ENCODE peak calls at places on chromosome 6, in four cellular contexts. F is neural progenitor cell; A is adrenal gland; Q is CD8-positive, alpha-beta T cell. M is an unnamed sample.
A peak's percentile ranks its signal among the peaks of the same experiment; 100 is the strongest.

GRCh38 chr6:145480024-145480423 is 255.3 kb downstream of the EPM2A start:
- DNase-seq in Q (no peak), A (no peak), F (no peak), M (no peak)

GRCh38 chr6:32045811-32046449 is 7.7 kb downstream of the CYP21A2 start:
- DNase-seq in Q (no peak), F (no peak), A (peak; percentile 93), M (no peak)

GRCh38 chr6:81938014-81938761 is 185.7 kb upstream of the TENT5A start:
- DNase-seq in F (no peak), A (peak; percentile 14), Q (no peak), M (peak; percentile 25)

GRCh38 chr6:29519291-29520010 is 31.7 kb upstream of the MAS1L start:
- DNase-seq in A (no peak), Q (no peak), F (no peak), M (no peak)

GRCh38 chr6:169370054-169370453 is 116.4 kb upstream of the THBS2 start:
- DNase-seq in Q (no peak), A (no peak), F (no peak), M (no peak)

GRCh38 chr6:49088631-49089030 is 374.4 kb downstream of the MMUT start:
- DNase-seq in A (no peak), Q (no peak), F (no peak), M (no peak)

GRCh38 chr6:29294499-29294914 is 7.0 kb upstream of the OR14J1 start:
- DNase-seq in F (no peak), Q (no peak), A (no peak), M (no peak)

GRCh38 chr6:20790032-20790791 is 256.0 kb downstream of the CDKAL1 start:
- DNase-seq in Q (no peak), F (no peak), A (no peak), M (no peak)

GRCh38 chr6:159094444-159095252 is 49.9 kb upstream of the TAGAP start:
- DNase-seq in Q (peak; percentile 32), F (no peak), A (no peak), M (no peak)

GRCh38 chr6:83815631-83816030 is 37.5 kb upstream of the RIPPLY2 start:
- DNase-seq in Q (no peak), A (no peak), F (no peak), M (no peak)

GRCh38 chr6:167392631-167393301 is 67.9 kb downstream of the TTLL2 start:
- DNase-seq in Q (no peak), F (peak; percentile 1), A (no peak), M (no peak)

GRCh38 chr6:15389759-15390723 is 144.2 kb downstream of the JARID2 start:
- DNase-seq in Q (no peak), F (peak; percentile 87), A (no peak), M (no peak)

GRCh38 chr6:72418495-72418894 is 203.4 kb upstream of the KCNQ5 start:
- DNase-seq in F (peak; percentile 32), A (no peak), Q (no peak), M (no peak)

GRCh38 chr6:160051390-160051789 is 70.2 kb upstream of the SLC22A1 start:
- DNase-seq in Q (no peak), F (no peak), A (no peak), M (no peak)

GRCh38 chr6:41488392-41489129 is 57.6 kb upstream of the FOXP4 start:
- DNase-seq in F (peak; percentile 80), A (no peak), Q (no peak), M (no peak)

GRCh38 chr6:15365273-15365687 is 119.4 kb downstream of the JARID2 start:
- DNase-seq in A (peak; percentile 92), F (peak; percentile 65), Q (peak; percentile 37), M (peak; percentile 84)

GRCh38 chr6:89360415-89360999 is 8.0 kb upstream of the UBE2J1 start:
- DNase-seq in Q (no peak), A (no peak), F (no peak), M (no peak)

GRCh38 chr6:159214281-159214680 is 45.1 kb downstream of the FNDC1 start:
- DNase-seq in F (no peak), A (no peak), Q (no peak), M (no peak)

GRCh38 chr6:13346245-13346644 is 17.9 kb upstream of the TBC1D7 start:
- DNase-seq in A (no peak), Q (no peak), F (no peak), M (no peak)

GRCh38 chr6:89406157-89406556 is 5.9 kb downstream of the RRAGD start:
- DNase-seq in F (no peak), Q (no peak), A (no peak), M (no peak)

GRCh38 chr6:45310118-45310788 is 17.9 kb upstream of the RUNX2 start:
- DNase-seq in Q (peak; percentile 33), A (no peak), F (no peak), M (no peak)

GRCh38 chr6:116971959-116972358 is 94.9 kb downstream of the RFX6 start:
- DNase-seq in F (peak; percentile 56), Q (no peak), A (peak; percentile 17), M (peak; percentile 56)

GRCh38 chr6:167650730-167651129 is 176.0 kb upstream of the AFDN start:
- DNase-seq in A (no peak), Q (no peak), F (no peak), M (no peak)

GRCh38 chr6:16064687-16065086 is 64.2 kb upstream of the MYLIP start:
- DNase-seq in Q (no peak), F (peak; percentile 44), A (no peak), M (no peak)

GRCh38 chr6:2790588-2790987 is 25.4 kb downstream of the WRNIP1 start:
- DNase-seq in Q (no peak), F (no peak), A (no peak), M (no peak)

GRCh38 chr6:163335671-163336545 is 78.6 kb upstream of the QKI start:
- DNase-seq in F (no peak), A (peak; percentile 51), Q (no peak), M (no peak)

GRCh38 chr6:112218563-112218962 is 35.8 kb downstream of the LAMA4 start:
- DNase-seq in A (peak; percentile 29), Q (no peak), F (no peak), M (no peak)

GRCh38 chr6:88302769-88303230 is 136.7 kb upstream of the CNR1 start:
- DNase-seq in F (no peak), A (no peak), Q (no peak), M (no peak)

GRCh38 chr6:39102024-39102820 is 12.8 kb downstream of the SAYSD1 start:
- DNase-seq in Q (no peak), A (no peak), F (peak; percentile 80), M (no peak)

GRCh38 chr6:6556162-6556737 is 32.3 kb upstream of the LY86 start:
- DNase-seq in Q (no peak), F (no peak), A (no peak), M (no peak)

GRCh38 chr6:30547454-30547853 is 8.8 kb downstream of the GNL1 start:
- DNase-seq in F (no peak), A (no peak), Q (no peak), M (no peak)

GRCh38 chr6:51398064-51398740 is 579.5 kb downstream of the TFAP2B start:
- DNase-seq in A (no peak), Q (no peak), F (no peak), M (no peak)

GRCh38 chr6:15184441-15184861 is 61.4 kb upstream of the JARID2 start:
- DNase-seq in Q (no peak), A (no peak), F (no peak), M (no peak)

GRCh38 chr6:11975353-11975977 is 36.6 kb upstream of the HIVEP1 start:
- DNase-seq in F (no peak), Q (no peak), A (peak; percentile 24), M (no peak)

GRCh38 chr6:42782689-42783176 is 881 bp downstream of the BICRAL start:
- DNase-seq in Q (peak; percentile 62), A (peak; percentile 87), F (peak; percentile 83), M (peak; percentile 80)

GRCh38 chr6:16747232-16748027 is 13.8 kb downstream of the ATXN1 start:
- DNase-seq in Q (no peak), F (no peak), A (no peak), M (no peak)

GRCh38 chr6:148583631-148584030 is 163.2 kb upstream of the UST start:
- DNase-seq in Q (no peak), F (no peak), A (no peak), M (no peak)
- H3K9me3 ChIP-seq in Q (no peaks in the 10 kb centered on the region), F (no peaks in the 10 kb centered on the region), A (no peaks in the 10 kb centered on the region), M (no peaks in the 10 kb centered on the region)

GRCh38 chr6:34864007-34864406 is 23.8 kb downstream of the TAF11 start:
- DNase-seq in F (no peak), A (no peak), Q (no peak), M (no peak)

GRCh38 chr6:34865107-34865506 is 22.7 kb downstream of the TAF11 start:
- DNase-seq in A (no peak), F (no peak), Q (no peak), M (no peak)

GRCh38 chr6:34867484-34867883 is 20.4 kb downstream of the TAF11 start:
- DNase-seq in A (no peak), F (no peak), Q (no peak), M (no peak)

GRCh38 chr6:34871853-34872252 is 16.0 kb downstream of the TAF11 start:
- DNase-seq in F (no peak), A (no peak), Q (no peak), M (no peak)

DNA sequence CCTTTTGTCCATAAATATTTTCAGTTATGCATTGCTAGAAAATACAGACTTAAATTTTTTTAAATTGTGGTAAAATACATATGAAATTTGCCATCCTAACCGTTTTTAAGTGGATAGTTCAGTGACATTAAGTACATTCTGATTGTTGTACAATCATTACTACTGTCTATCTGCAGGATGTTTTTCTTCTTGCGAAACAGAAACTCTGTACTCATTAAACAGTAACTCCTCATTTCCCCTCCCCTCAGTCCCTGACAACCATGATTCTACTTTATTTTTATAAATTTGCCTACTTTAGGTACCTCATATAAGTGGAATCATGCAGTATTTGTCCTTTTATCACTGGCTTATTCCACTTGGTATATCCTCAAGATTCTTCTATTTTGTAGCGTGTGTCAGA is 21.3 kb downstream of the TAF11 start:
- DNase-seq in A (no peak), Q (no peak), F (no peak), M (no peak)
- H3K36me3 ChIP-seq in A (peaks cover 47% of the 10 kb centered on the region), Q (peaks cover 7% of the 10 kb centered on the region), F (no peaks in the 10 kb centered on the region), M (no peaks in the 10 kb centered on the region)

GRCh38 chr6:109445382-109445781 is 4.9 kb downstream of the SMPD2 start:
- DNase-seq in A (no peak), F (no peak), Q (no peak), M (no peak)
- TF ChIP-seq CTCF in A (no peak), F (peak; percentile 12), Q (no peak), M (no peak)

GRCh38 chr6:78799682-78800081 is 67.7 kb upstream of the IRAK1BP1 start:
- DNase-seq in F (no peak), A (no peak), Q (no peak), M (no peak)
- H3K9me3 ChIP-seq in F (no peaks in the 10 kb centered on the region), A (no peaks in the 10 kb centered on the region), Q (no peaks in the 10 kb centered on the region), M (no peaks in the 10 kb centered on the region)

DNA sequence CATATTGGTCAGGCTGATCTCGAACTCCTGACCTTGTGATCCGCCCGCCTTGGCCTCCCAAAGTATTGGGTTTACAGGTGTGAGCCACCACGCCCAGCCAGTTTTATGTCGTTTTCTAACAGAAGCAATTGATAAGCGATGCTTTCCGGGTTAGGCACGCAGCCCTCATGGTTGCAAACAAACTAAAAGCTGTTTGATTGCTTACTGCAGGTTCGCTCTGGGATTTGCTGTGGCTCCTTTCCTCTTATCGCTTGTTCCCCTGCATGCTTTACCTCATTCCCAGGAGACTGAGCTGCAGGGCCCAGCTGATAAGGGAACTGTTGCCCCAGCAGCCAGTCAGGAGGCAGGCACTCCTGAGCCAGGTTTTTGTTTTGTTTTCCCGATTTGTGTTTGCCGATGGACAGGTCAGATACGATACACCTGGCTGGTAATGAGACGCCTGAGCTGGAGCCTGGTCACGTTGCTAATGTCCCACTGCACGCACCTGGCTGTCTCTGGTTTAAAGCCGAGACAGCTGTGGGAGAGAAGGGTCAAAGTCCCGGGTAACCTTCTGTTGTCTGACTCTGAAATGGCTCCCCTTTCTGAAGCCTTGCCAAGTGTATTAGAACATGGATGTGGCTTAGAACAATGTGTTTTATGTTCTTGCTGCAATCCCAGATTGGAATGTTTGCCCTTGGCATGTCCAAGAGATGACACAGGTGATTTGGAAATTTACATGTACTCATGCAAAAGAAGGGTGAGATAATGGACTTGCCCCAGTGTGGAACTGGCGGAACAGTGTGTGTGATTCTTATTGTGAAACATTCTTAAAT is 19.9 kb downstream of the DSP start:
- DNase-seq in F (no peak), A (no peak), Q (no peak), M (peak; percentile 88)
- H3K36me3 ChIP-seq in F (no peaks in the 10 kb centered on the region), A (peaks cover 5% of the 10 kb centered on the region), Q (no peaks in the 10 kb centered on the region), M (peaks cover under 1% of the 10 kb centered on the region)